ENCODE peak calls at places on chromosomes 6 and 20, in nine cellular contexts. E is astrocyte of the cerebellum, J is endothelial cell of umbilical vein, W is endothelial cell, O is left ventricle myocardium inferior, U is cardiac fibroblast, F is body of pancreas, X is dorsolateral prefrontal cortex, V is Caco-2. L is an unnamed sample.

GRCh38 chr20:36035720-36036119 is 67.3 kb downstream of the CNBD2 start:
- DNase-seq in E (no peak), J (no peak), W (no peak), O (no peak), U (no peak), F (no peak), X (no peak), V (no peak), L (no peak)

GRCh38 chr20:44967207-44967807 is 995 bp downstream of the STK4 start:
- DNase-seq in E (no peak), J (peak; percentile 14), W (no peak), O (no peak), U (no peak), F (no peak), X (no peak), V (no peak), L (no peak)

GRCh38 chr6:27286141-27286540 is 25.9 kb downstream of the POM121L2 start:
- DNase-seq in E (no peak), J (no peak), W (no peak), O (no peak), U (no peak), F (no peak), X (no peak), V (no peak), L (no peak)

GRCh38 chr6:89482136-89482535 is 49.2 kb downstream of the ANKRD6 start:
- DNase-seq in E (no peak), J (no peak), W (no peak), O (no peak), U (peak; percentile 2), F (no peak), X (no peak), V (no peak), L (no peak)

GRCh38 chr6:148064406-148065134 is 278.1 kb upstream of the SASH1 start:
- DNase-seq in E (no peak), J (peak; percentile 90), W (no peak), O (no peak), U (peak; percentile 47), F (no peak), X (no peak), V (no peak), L (no peak)

GRCh38 chr20:17835240-17835940 is 133.2 kb downstream of the SNX5 start:
- DNase-seq in E (peak; percentile 70), J (peak; percentile 58), W (no peak), O (peak; percentile 45), U (peak; percentile 78), F (peak; percentile 49), X (no peak), V (no peak), L (no peak)

GRCh38 chr6:107231243-107231642 is 115.9 kb upstream of the BEND3 start:
- DNase-seq in E (no peak), J (no peak), W (no peak), O (no peak), U (no peak), F (no peak), X (no peak), V (no peak), L (no peak)

GRCh38 chr20:45339084-45339483 is 9.1 kb downstream of the SDC4 start:
- DNase-seq in E (no peak), J (no peak), W (no peak), O (no peak), U (no peak), F (no peak), X (no peak), V (no peak), L (no peak)

DNA sequence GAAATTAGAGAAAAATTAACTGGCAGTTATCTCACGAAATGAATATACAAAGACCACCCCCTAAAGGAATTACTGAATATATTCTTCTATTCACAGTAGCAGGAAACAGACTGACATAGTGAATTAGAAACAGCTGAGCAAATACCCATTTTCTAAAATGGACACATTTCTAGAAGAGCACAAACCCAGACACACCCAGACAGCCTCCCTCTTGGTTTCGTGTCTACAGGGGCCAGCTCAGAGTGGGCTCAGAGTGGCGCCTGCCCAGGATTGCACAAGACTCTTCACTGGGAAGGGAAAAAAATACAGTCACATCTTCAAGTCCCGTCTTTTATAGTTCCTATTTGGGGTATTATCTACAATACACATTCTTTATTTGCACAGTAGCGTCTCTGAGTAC is 246.2 kb upstream of the AFDN start:
- DNase-seq in E (no peak), J (no peak), W (no peak), O (no peak), U (no peak), F (no peak), X (no peak), V (no peak), L (no peak)
- TF ChIP-seq CTCF in E (no peak), J (no peak), W (no peak), O (no peak), U (no peak), F (no peak), X (no peak), V (no peak), L (no peak)

DNA sequence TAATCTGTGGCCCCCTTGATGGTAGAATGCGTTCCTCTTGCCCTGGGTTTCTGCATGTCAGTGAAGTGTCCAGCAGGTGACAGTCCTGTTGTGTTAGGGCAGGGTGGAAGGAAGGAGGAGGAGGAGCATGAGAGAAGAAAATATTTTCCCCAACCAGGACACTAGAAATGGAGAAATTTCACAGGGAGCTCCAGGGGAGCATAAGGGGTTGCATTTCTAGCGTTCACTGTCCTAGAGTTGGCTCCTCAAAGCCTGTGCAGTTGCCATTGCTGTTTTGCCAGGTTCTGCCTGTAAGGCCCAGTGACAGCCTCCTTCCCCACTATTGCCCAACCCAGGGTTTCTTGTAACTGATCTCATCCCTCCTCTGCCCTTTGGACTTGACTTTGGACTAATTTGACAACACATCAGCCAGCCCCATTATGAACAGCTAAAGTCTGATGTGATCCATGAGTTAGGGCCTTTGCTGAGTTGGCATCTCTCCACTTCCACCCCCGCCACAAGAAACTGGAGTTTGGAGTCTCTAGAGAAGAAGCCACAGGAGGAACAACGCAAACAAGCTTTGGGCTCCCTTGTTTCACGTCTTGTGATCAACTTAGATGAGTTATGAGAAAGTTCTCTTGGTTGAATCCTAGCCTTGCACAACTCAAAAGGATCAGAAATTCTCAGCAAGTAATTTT is 14.0 kb upstream of the FAM50B start:
- DNase-seq in E (no peak), J (no peak), W (no peak), O (no peak), U (peak; percentile 34), F (peak; percentile 64), X (no peak), V (peak; percentile 62), L (no peak)
- TF ChIP-seq CTCF in E (no peak), J (no peak), W (no peak), O (peak; percentile 17), U (no peak), F (peak; percentile 11), X (no peak), V (peak; percentile 73), L (no peak)

DNA sequence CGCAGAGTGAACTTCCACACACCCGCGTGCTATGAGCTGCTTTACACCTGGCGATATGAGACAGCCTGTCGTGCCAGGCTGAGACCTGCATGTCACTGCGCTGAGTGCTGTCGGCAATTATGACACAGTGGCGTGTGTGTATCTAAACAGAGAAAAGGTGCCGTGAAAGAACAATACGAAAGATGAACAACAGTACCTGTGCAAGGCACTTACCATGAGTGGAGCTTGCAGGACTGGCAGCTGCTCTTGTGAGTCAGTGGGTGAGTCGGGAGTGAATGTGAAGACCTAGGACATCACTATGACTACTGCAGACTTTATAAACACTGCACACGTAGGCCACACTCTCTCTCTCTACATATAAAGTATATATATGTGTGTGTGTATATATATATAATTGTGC is 68.5 kb upstream of the DUSP22 start:
- DNase-seq in E (no peak), J (no peak), W (no peak), O (no peak), U (peak; percentile 22), F (no peak), X (no peak), V (no peak), L (no peak)
- TF ChIP-seq CTCF in E (no peak), J (no peak), W (no peak), O (no peak), U (no peak), F (no peak), X (no peak), V (no peak), L (no peak)

DNA sequence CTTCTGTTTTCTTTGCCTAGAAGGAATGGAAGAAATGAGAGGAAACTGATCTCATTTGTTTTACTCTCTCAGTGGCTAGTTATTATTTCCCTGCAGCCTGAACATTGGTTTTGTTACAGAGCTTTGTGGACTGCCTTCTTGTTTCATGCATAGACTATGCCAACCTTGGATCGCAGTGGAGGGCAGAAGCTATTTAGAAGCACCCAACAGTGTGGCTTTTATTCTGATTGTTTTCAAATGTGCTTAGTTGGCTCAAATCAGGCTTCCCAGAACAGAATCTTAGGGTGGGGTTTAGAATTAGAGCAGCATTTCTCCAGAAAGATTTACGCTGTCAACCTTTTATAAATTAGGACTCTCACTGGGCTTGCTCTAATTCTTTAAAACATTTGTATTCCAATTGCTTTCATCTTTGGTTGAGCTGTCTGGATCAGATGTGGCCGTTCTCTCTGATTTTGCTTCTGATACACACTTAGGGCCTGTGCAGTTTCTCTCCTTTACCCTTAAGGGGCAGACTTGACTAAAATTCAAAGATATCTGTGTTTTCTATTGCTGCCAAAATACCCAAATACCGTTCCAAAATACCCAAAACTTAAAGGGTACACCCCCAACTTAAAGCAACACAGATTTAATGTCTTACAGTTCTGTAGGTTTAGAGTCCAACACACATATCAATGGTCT is 210.3 kb downstream of the BCKDHB start:
- DNase-seq in E (no peak), J (peak; percentile 32), W (no peak), O (no peak), U (no peak), F (no peak), X (no peak), V (no peak), L (no peak)
- TF ChIP-seq CTCF in E (peak; percentile 29), J (no peak), W (no peak), O (no peak), U (peak; percentile 11), F (no peak), X (no peak), V (no peak), L (peak; percentile 36)

DNA sequence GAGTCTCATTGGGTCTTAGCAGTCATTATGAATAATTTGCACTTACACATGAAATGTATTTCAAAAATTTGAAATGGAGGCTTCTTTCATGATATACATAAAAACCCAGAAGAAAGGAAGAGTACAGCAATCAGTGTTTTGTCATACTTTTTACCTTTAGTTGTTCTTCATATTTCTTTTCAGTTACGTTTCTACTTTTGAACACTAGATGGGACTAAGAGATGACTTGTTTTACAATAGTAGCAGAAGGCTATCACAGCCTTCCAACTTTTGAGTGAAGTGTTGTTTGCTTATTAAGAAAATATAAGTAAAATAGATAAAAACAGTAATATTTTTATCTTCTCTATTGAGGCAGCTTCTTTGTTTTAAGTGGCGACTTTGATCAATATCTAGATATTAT is 58.1 kb downstream of the L3MBTL3 start:
- DNase-seq in E (peak; percentile 3), J (no peak), W (no peak), O (no peak), U (peak; percentile 15), F (no peak), X (no peak), V (no peak), L (no peak)
- TF ChIP-seq CTCF in E (peak; percentile 2), J (no peak), W (no peak), O (no peak), U (no peak), F (no peak), X (no peak), V (no peak), L (peak; percentile 22)